ENCODE peak calls at places on chromosome 2, in five cellular contexts. F is GM12865, D is GM23338, H is A673, K is astrocyte of the cerebellum. O is an unnamed sample.

GRCh38 chr2:98216611-98217010 is 129.6 kb downstream of the VWA3B start:
- DNase-seq in F (no peak), D (no peak), H (no peak), K (no peak), O (no peak)

GRCh38 chr2:190469770-190470169 is 61.6 kb downstream of the MFSD6 start:
- DNase-seq in F (peak; percentile 38), D (no peak), H (peak; percentile 20), K (peak; percentile 35), O (no peak)

GRCh38 chr2:45826889-45827635 is 175.6 kb downstream of the PRKCE start:
- DNase-seq in F (no peak), D (no peak), H (no peak), K (no peak), O (no peak)

GRCh38 chr2:27855476-27855875 is 34.7 kb downstream of the RBKS start:
- DNase-seq in F (no peak), D (no peak), H (peak; percentile 18), K (no peak), O (no peak)

GRCh38 chr2:130864830-130865229 is 28.1 kb downstream of the ARHGEF4 start:
- DNase-seq in F (no peak), D (no peak), H (peak; percentile 79), K (peak; percentile 8), O (no peak)

GRCh38 chr2:240170354-240170735 is 29.9 kb upstream of the OTOS start:
- DNase-seq in F (no peak), D (no peak), H (no peak), K (peak; percentile 6), O (no peak)

GRCh38 chr2:162297925-162298552 is 20.4 kb downstream of the IFIH1 start:
- DNase-seq in F (peak; percentile 77), D (peak; percentile 88), H (peak; percentile 77), K (peak; percentile 74), O (peak; percentile 29)

GRCh38 chr2:127051116-127051779 is 55.7 kb downstream of the BIN1 start:
- DNase-seq in F (no peak), D (no peak), H (no peak), K (no peak), O (no peak)

GRCh38 chr2:43391159-43391876 is 164.9 kb upstream of the ZFP36L2 start:
- DNase-seq in F (peak; percentile 52), D (no peak), H (no peak), K (no peak), O (no peak)

GRCh38 chr2:205903549-205904129 is 182.3 kb downstream of the INO80D start:
- DNase-seq in F (peak; percentile 62), D (peak; percentile 79), H (peak; percentile 50), K (no peak), O (peak; percentile 30)

GRCh38 chr2:5693288-5694015 is 1.3 kb downstream of the SOX11 start:
- DNase-seq in F (no peak), D (peak; percentile 36), H (peak; percentile 61), K (no peak), O (no peak)

GRCh38 chr2:1503471-1504310 is 90.4 kb downstream of the TPO start:
- DNase-seq in F (no peak), D (no peak), H (no peak), K (no peak), O (no peak)

GRCh38 chr2:181037922-181038321 is 57.5 kb downstream of the UBE2E3 start:
- DNase-seq in F (no peak), D (no peak), H (no peak), K (no peak), O (no peak)

GRCh38 chr2:179191110-179191509 is 73.5 kb downstream of the SESTD1 start:
- DNase-seq in F (no peak), D (no peak), H (no peak), K (no peak), O (no peak)

GRCh38 chr2:99406137-99406536 is 68.9 kb downstream of the EIF5B start:
- DNase-seq in F (no peak), D (no peak), H (no peak), K (no peak), O (no peak)

GRCh38 chr2:219199470-219200211 is 6.9 kb upstream of the ZFAND2B start:
- DNase-seq in F (no peak), D (no peak), H (no peak), K (no peak), O (no peak)

GRCh38 chr2:63127594-63127993 is 77.0 kb downstream of the OTX1 start:
- DNase-seq in F (no peak), D (no peak), H (no peak), K (no peak), O (no peak)

GRCh38 chr2:157559061-157559460 is 69.6 kb downstream of the ACVR1C start:
- DNase-seq in F (no peak), D (no peak), H (no peak), K (no peak), O (no peak)

GRCh38 chr2:128631698-128632490 is 313.2 kb upstream of the HS6ST1 start:
- DNase-seq in F (no peak), D (no peak), H (no peak), K (no peak), O (no peak)

GRCh38 chr2:134218928-134219707 is 34.8 kb upstream of the MGAT5 start:
- DNase-seq in F (peak; percentile 62), D (no peak), H (no peak), K (no peak), O (no peak)

GRCh38 chr2:122029456-122029855 is 274.0 kb downstream of the TSN start:
- DNase-seq in F (no peak), D (no peak), H (no peak), K (no peak), O (no peak)

GRCh38 chr2:96618599-96619283 is 19.4 kb downstream of the KANSL3 start:
- DNase-seq in F (no peak), D (no peak), H (no peak), K (no peak), O (no peak)

GRCh38 chr2:30709516-30709915 is 97.7 kb downstream of the CAPN13 start:
- DNase-seq in F (no peak), D (no peak), H (no peak), K (no peak), O (no peak)

GRCh38 chr2:109435866-109436634 is 177.7 kb downstream of the SEPTIN10 start:
- DNase-seq in F (no peak), D (no peak), H (no peak), K (no peak), O (no peak)

GRCh38 chr2:65957886-65958285 is 477.0 kb upstream of the MEIS1 start:
- DNase-seq in F (no peak), D (peak; percentile 42), H (no peak), K (no peak), O (no peak)

GRCh38 chr2:189002079-189002478 is 27.9 kb downstream of the COL3A1 start:
- DNase-seq in F (no peak), D (no peak), H (peak; percentile 89), K (no peak), O (no peak)

DNA sequence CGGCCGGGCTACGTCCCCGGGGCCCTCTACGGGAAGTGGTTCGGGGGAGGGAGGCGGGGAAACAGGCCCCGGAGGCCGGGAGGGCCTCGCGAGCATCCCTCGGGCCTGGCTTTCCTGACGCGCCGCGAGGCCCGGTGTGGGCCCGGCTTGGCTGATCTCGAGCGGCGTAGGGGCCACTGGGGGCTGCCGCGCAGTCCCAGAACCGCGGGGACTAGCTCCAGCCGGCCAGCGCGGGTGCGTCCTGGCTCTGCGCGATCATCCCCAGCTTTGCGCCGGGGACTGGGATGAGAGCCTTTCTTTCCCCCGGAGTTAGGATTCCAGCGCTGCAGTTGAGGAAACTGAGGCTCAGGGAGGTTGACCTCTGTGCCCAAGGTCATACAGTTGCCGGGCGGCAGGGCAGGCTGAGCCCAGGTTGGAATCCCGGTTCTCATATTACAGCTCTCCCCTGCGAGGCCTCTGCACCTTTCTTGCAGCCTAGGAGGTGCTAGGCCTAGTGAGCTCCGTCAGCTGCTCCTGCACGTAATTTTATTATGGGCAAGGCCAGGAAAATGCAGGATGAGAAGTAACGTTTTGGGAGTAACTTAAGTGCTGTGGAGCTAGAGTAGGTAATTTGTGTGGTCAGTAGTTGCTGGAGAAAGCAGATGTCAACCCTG is 501 bp downstream of the LPIN1 start:
- DNase-seq in F (no peak), D (peak; percentile 66), H (peak; percentile 23), K (no peak), O (no peak)
- TF ChIP-seq CTCF in F (no peak), D (no peak), H (no peak), K (no peak), O (no peak)

GRCh38 chr2:120308038-120308910 is 37.7 kb upstream of the INHBB start:
- DNase-seq in F (peak; percentile 80), D (no peak), H (no peak), K (no peak), O (peak; percentile 61)

GRCh38 chr2:120307482-120307881 is 38.5 kb upstream of the INHBB start:
- DNase-seq in F (no peak), D (no peak), H (no peak), K (no peak), O (no peak)

GRCh38 chr2:120306091-120306490 is 39.8 kb upstream of the INHBB start:
- DNase-seq in F (no peak), D (no peak), H (no peak), K (no peak), O (no peak)

GRCh38 chr2:120303177-120303576 is 42.8 kb upstream of the INHBB start:
- DNase-seq in F (no peak), D (no peak), H (no peak), K (no peak), O (no peak)

DNA sequence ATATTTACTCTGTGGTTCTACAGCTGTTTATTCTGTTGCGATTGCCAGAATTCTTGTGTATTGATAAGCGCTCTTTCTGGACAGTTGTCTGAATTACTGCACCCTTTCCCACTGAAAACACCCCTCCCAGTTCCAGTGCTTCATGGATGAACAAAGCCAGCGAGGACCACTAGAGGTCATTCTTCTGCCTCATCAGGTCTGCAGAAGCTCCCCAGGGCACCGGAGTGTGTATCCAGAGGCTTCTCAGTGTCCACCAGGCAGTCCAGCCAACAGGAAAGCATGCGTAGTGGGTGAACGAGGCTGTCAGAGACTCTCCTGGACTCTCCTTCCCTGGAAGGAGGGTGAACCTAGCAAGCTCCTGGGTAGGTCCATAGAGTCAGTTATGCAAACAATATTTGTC is 40.6 kb upstream of the INHBB start:
- DNase-seq in F (peak; percentile 22), D (peak; percentile 41), H (no peak), K (no peak), O (no peak)
- TF ChIP-seq CTCF in F (peak; percentile 19), D (peak; percentile 43), H (peak; percentile 23), K (peak; percentile 41), O (peak; percentile 12)

GRCh38 chr2:64625352-64626145 is 28.2 kb downstream of the SERTAD2 start:
- DNase-seq in F (peak; percentile 38), D (peak; percentile 72), H (no peak), K (no peak), O (peak; percentile 35)
- TF ChIP-seq CTCF in F (peak; percentile 21), D (peak; percentile 49), H (peak; percentile 21), K (no peak), O (no peak)

GRCh38 chr2:204072443-204073324 is 136.1 kb downstream of the ICOS start:
- DNase-seq in F (peak; percentile 51), D (peak; percentile 84), H (peak; percentile 63), K (no peak), O (peak; percentile 41)
- TF ChIP-seq CTCF in F (peak; percentile 55), D (peak; percentile 84), H (peak; percentile 71), K (no peak), O (peak; percentile 28)

DNA sequence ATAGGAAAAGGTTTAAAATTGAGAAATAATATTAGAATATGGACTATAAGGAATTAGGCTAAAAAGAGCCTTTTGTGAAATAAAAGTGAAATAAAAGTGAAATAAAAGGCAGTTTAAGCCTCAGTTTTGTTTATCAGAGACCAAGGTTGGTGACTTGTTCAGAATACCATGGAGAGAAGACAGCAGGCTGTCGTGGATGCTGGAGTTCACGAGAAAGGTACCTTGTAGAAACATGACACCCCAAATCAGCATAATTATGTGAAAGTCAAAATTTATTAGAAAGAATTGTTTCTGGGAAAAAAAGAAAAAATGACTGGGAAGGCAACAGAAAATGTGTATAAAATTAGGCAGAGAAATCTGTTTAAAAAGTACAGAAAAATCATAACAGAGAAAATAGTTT is 46.5 kb upstream of the SPAG16 start:
- DNase-seq in F (peak; percentile 73), D (no peak), H (no peak), K (no peak), O (no peak)
- TF ChIP-seq CTCF in F (no peak), D (no peak), H (no peak), K (no peak), O (no peak)

O was measured in GM10248.